ENCODE peak calls at places on chromosomes 4 and X, in ten cellular contexts. Q, R, W, S, K, O, Z, U, Y and D are unnamed samples. For H3K4me1 and H3K9me3, the result is how much of the 10 kb centered on the place peaks cover.

GRCh38 chr4:187996502-187997177 is 1.1 kb downstream of the ZFP42 start:
- DNase-seq in Q (no peak), R (peak), W (no peak), S (no peak), K (no peak), O (no peak), Z (no peak), U (no peak), Y (no peak), D (no peak)

GRCh38 chr4:43680416-43680815 is 768.2 kb downstream of the KCTD8 start:
- DNase-seq in Q (no peak), R (no peak), W (no peak), S (no peak), K (no peak), O (no peak), Z (no peak), U (no peak), Y (no peak), D (no peak)

GRCh38 chrX:102720237-102721168 is at the start of gene GPRASP3:
- DNase-seq in Q (peak), R (peak), W (peak), S (peak), K (peak), O (no peak), Z (peak), U (peak), Y (peak), D (peak)

GRCh38 chr4:73127839-73128448 is 58.4 kb upstream of the COX18 start:
- DNase-seq in Q (no peak), R (peak), W (no peak), S (no peak), K (peak), O (no peak), Z (no peak), U (no peak), Y (no peak), D (no peak)

GRCh38 chr4:177285953-177286352 is 23.7 kb upstream of the NEIL3 start:
- DNase-seq in Q (no peak), R (no peak), W (no peak), S (no peak), K (no peak), O (no peak), Z (no peak), U (no peak), Y (no peak), D (no peak)

GRCh38 chr4:85209161-85209560 is 242.7 kb upstream of the WDFY3 start:
- DNase-seq in Q (no peak), R (no peak), W (no peak), S (no peak), K (no peak), O (no peak), Z (no peak), U (no peak), Y (no peak), D (no peak)

GRCh38 chr4:74117024-74117534 is 18.1 kb upstream of the CXCL2 start:
- DNase-seq in Q (no peak), R (no peak), W (peak), S (peak), K (peak), O (peak), Z (peak), U (peak), Y (peak), D (no peak)

GRCh38 chr4:53055274-53055673 is 193.2 kb downstream of the RASL11B start:
- DNase-seq in Q (no peak), R (no peak), W (no peak), S (no peak), K (peak), O (peak), Z (no peak), U (no peak), Y (no peak), D (no peak)

GRCh38 chr4:135250040-135250439 is 1048.5 kb upstream of the PABPC4L start:
- DNase-seq in Q (no peak), R (no peak), W (no peak), S (no peak), K (no peak), O (no peak), Z (no peak), U (no peak), Y (no peak), D (no peak)

GRCh38 chr4:140095694-140096482 is 58.1 kb downstream of the MAML3 start:
- DNase-seq in Q (no peak), R (peak), W (no peak), S (peak), K (peak), O (peak), Z (no peak), U (no peak), Y (peak), D (no peak)

GRCh38 chrX:12149670-12150407 is 11.6 kb downstream of the FRMPD4 start:
- DNase-seq in Q (no peak), R (no peak), W (no peak), S (no peak), K (no peak), O (no peak), Z (no peak), U (no peak), Y (no peak), D (no peak)

GRCh38 chrX:103537871-103538387 is 18.6 kb upstream of the RAB40A start:
- DNase-seq in Q (no peak), R (no peak), W (no peak), S (no peak), K (no peak), O (no peak), Z (no peak), U (no peak), Y (no peak), D (no peak)

GRCh38 chr4:108054025-108054424 is 64.3 kb downstream of the HADH start:
- DNase-seq in Q (no peak), R (no peak), W (no peak), S (no peak), K (no peak), O (no peak), Z (no peak), U (no peak), Y (no peak), D (no peak)

GRCh38 chr4:128288689-128289106 is 1.1 kb upstream of the PGRMC2 start:
- DNase-seq in Q (no peak), R (no peak), W (no peak), S (no peak), K (peak), O (no peak), Z (no peak), U (no peak), Y (no peak), D (no peak)

GRCh38 chrX:154732421-154733071 is 18.3 kb downstream of the GAB3 start:
- DNase-seq in Q (no peak), R (no peak), W (no peak), S (no peak), K (peak), O (peak), Z (no peak), U (no peak), Y (no peak), D (no peak)

GRCh38 chrX:69163936-69164741 is 1.1 kb downstream of the PJA1 start:
- DNase-seq in Q (peak), R (no peak), W (peak), S (no peak), K (no peak), O (peak), Z (peak), U (peak), Y (peak), D (peak)

GRCh38 chr4:186775867-186776266 is 52.2 kb upstream of the FAT1 start:
- DNase-seq in Q (no peak), R (no peak), W (no peak), S (no peak), K (peak), O (peak), Z (no peak), U (no peak), Y (no peak), D (no peak)

GRCh38 chr4:7140692-7141069 is 51.7 kb upstream of the SORCS2 start:
- DNase-seq in Q (no peak), R (no peak), W (no peak), S (no peak), K (no peak), O (no peak), Z (no peak), U (no peak), Y (no peak), D (no peak)

GRCh38 chr4:102828497-102828808 is 1.1 kb upstream of the UBE2D3 start:
- DNase-seq in Q (no peak), R (no peak), W (no peak), S (no peak), K (peak), O (no peak), Z (no peak), U (no peak), Y (no peak), D (no peak)

GRCh38 chr4:139175647-139176298 is 1.2 kb downstream of the ELF2 start:
- DNase-seq in Q (no peak), R (no peak), W (no peak), S (no peak), K (peak), O (peak), Z (no peak), U (no peak), Y (no peak), D (peak)

GRCh38 chr4:173013232-173013932 is 155.2 kb upstream of the GALNT7 start:
- DNase-seq in Q (no peak), R (peak), W (no peak), S (no peak), K (peak), O (peak), Z (no peak), U (peak), Y (no peak), D (peak)

GRCh38 chrX:110004210-110004609 is 1.3 kb downstream of the TMEM164 start:
- DNase-seq in Q (no peak), R (peak), W (peak), S (no peak), K (no peak), O (no peak), Z (peak), U (peak), Y (peak), D (no peak)

GRCh38 chrX:137587151-137587550 is 21.2 kb downstream of the ZIC3 start:
- DNase-seq in Q (no peak), R (no peak), W (no peak), S (no peak), K (no peak), O (no peak), Z (no peak), U (no peak), Y (no peak), D (no peak)
- H3K4me1 ChIP-seq in Q (under half), R (under half), W (under half), S (under half), K (under half), O (under half), Z (under half), U (under half), Y (under half), D (under half)

DNA sequence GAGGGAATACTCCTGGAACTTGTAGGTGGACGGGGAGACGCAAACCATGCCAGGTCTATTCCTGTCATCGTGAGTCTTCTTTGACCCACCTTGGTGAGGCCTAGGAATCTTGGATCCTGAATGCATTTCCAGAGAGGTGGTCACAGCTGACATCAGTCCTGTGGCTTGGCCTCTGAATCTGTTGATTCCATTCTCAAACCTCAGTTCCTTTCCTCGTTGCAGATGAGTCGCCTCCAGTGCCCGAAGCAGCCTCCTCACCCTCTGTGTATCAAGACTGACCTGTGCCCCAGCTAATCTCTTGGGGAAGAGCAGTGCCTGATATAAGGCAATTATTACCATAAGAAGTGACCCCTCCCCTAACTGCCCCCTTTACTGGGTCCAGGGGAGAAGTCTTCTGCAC is 118.1 kb downstream of the SMIM20 start:
- DNase-seq in Q (no peak), R (no peak), W (no peak), S (no peak), K (peak), O (no peak), Z (no peak), U (no peak), Y (no peak), D (no peak)
- H3K27ac ChIP-seq in Q (no peak), R (no peak), W (peak), S (peak), K (peak), O (no peak), Z (no peak), U (no peak), Y (no peak), D (no peak)

GRCh38 chrX:151697537-151697936 is 2.3 kb downstream of the PRRG3 start:
- DNase-seq in Q (no peak), R (no peak), W (no peak), S (peak), K (no peak), O (no peak), Z (no peak), U (no peak), Y (no peak), D (no peak)
- H3K9me3 ChIP-seq in Q (under half), R (under half), W (under half), S (under half), K (under half), O (under half), Z (under half), U (under half), Y (under half), D (under half)

GRCh38 chrX:19670854-19671620 is 155.7 kb upstream of the MAP3K15 start:
- DNase-seq in Q (no peak), R (peak), W (no peak), S (peak), K (peak), O (peak), Z (no peak), U (no peak), Y (no peak), D (no peak)

GRCh38 chrX:19670321-19670750 is 155.0 kb upstream of the MAP3K15 start:
- DNase-seq in Q (no peak), R (no peak), W (no peak), S (no peak), K (peak), O (no peak), Z (no peak), U (no peak), Y (no peak), D (no peak)

GRCh38 chrX:19673334-19674040 is 158.2 kb upstream of the MAP3K15 start:
- DNase-seq in Q (no peak), R (no peak), W (no peak), S (peak), K (peak), O (peak), Z (peak), U (peak), Y (no peak), D (no peak)

GRCh38 chrX:19674041-19674769 is 158.9 kb upstream of the MAP3K15 start:
- DNase-seq in Q (no peak), R (no peak), W (no peak), S (no peak), K (no peak), O (no peak), Z (no peak), U (no peak), Y (no peak), D (no peak)

DNA sequence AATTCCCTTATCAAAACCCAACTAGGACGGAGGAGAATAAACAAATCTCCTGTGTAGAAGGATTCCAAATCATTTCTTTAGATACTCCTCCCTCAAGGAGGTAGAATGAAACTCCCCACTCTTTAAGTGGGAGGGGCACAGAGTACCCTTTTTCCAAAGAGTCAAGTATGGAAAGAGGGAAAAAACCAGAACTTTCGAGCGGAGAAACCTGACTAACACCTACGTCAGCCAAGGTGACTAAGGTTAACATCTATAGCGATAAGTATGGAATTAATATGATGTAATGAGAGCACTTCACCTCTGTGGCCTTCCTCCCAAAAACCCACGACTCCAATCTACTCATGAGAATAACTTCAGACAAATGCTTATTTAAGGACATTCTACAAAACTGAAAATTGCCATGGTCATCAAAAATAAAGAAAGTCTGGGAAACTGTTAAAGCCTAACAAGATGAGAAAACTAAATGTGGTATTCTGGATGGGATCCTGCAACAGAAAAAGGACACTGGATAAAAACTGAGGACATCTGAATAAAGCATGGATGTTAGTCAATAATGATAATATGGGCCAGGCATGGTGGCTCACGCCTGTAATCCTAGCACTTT is 157.0 kb upstream of the MAP3K15 start:
- DNase-seq in Q (no peak), R (no peak), W (no peak), S (no peak), K (no peak), O (no peak), Z (no peak), U (no peak), Y (no peak), D (no peak)
- H3K4me1 ChIP-seq in Q (under half), R (under half), W (under half), S (under half), K (under half), O (under half), Z (under half), U (under half), Y (under half), D (under half)

DNA sequence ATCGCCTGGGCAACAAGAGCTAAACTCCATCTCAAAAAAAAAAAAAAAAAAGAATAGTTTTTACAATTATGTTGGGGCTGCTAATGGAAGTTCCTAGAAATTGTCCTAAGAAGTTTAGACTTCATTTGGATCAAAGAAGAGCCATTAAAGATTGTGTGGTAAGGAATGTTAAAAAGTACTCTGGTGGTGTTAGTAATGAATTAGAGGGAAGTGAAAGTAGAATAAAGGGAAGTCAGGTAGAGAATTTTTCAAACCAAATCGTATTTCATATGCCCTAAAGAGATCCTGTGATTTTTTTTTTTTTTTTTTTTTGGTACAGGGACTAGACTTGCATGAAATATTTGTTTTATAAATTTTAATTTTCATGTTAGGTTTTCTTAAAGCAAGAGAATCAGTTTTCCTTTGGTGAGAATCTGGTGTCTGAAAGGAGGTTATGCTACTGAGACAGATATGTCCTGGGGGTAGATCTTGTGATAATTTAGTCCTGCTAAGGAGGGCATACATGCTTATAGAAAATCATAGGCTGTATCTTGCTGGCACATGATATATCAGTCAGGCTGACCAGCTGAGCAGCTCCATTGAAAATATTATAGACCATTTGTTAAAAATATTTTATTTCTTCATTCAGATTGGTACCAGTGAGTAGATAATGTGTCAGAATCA is 10.7 kb downstream of the SEC24B start:
- DNase-seq in Q (no peak), R (no peak), W (no peak), S (no peak), K (no peak), O (no peak), Z (no peak), U (no peak), Y (no peak), D (no peak)
- H3K27ac ChIP-seq in Q (no peak), R (no peak), W (no peak), S (no peak), K (no peak), O (no peak), Z (no peak), U (no peak), Y (no peak), D (no peak)

DNA sequence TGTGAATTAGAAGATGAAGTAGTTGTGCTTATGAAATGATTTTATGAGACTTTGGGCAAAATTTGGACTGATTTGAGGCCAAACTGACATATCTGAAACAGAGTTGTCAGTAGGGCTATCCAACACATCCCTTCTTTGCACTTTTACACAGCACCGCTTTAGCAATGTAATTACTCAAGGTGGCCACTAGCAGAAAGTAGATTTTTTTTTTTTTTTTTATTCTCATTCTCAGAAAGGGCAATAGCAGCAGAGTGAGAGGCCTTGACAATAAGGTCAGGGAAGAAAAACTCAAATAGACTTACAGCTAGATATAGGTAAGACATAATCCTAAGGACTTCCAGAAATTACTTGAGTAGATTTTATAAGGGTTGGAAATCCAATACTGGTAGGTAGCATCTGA is 414.3 kb downstream of the NAP1L3 start:
- DNase-seq in Q (no peak), R (no peak), W (no peak), S (no peak), K (no peak), O (no peak), Z (no peak), U (no peak), Y (no peak), D (no peak)
- H3K9me3 ChIP-seq in Q (under half), R (under half), W (under half), S (under half), K (under half), O (under half), Z (under half), U (under half), Y (under half), D (under half)

GRCh38 chr4:2799971-2800690 is 7.2 kb downstream of the SH3BP2 start:
- DNase-seq in Q (no peak), R (no peak), W (peak), S (peak), K (no peak), O (no peak), Z (peak), U (peak), Y (peak), D (no peak)
- H3K4me1 ChIP-seq in Q (under half), R (under half), W (under half), S (half or more), K (under half), O (under half), Z (half or more), U (under half), Y (half or more), D (under half)

GRCh38 chrX:118675336-118675965 is 52.0 kb upstream of the IL13RA1 start:
- DNase-seq in Q (no peak), R (no peak), W (no peak), S (no peak), K (no peak), O (no peak), Z (no peak), U (no peak), Y (no peak), D (no peak)
- H3K27ac ChIP-seq in Q (no peak), R (no peak), W (no peak), S (no peak), K (no peak), O (no peak), Z (no peak), U (no peak), Y (no peak), D (no peak)